ENCODE peak calls at places on chromosomes 7 and 10, in five cellular contexts. P is ovary, F is thoracic aorta, I is sigmoid colon, Z is neural progenitor cell. U is an unnamed sample.

GRCh38 chr10:69464801-69465401 is 13.6 kb downstream of the TSPAN15 start:
- DNase-seq in I (peak; percentile 79), Z (no peak), F (no peak), P (no peak), U (no peak)

GRCh38 chr10:34872820-34873219 is 57.7 kb upstream of the PARD3 start:
- DNase-seq in Z (no peak), F (no peak), P (no peak), I (no peak), U (no peak)

GRCh38 chr7:127717502-127718125 is 65.6 kb downstream of the SND1 start:
- DNase-seq in Z (no peak), P (no peak), F (no peak), I (no peak), U (no peak)

GRCh38 chr10:53843691-53844362 is 957.2 kb downstream of the PCDH15 start:
- DNase-seq in F (no peak), P (no peak), I (no peak), Z (no peak), U (no peak)

GRCh38 chr7:50953303-50953702 is 170.6 kb upstream of the GRB10 start:
- DNase-seq in Z (no peak), I (no peak), F (no peak), P (no peak), U (no peak)

GRCh38 chr7:102321351-102322201 is 34.7 kb downstream of the SPDYE6 start:
- DNase-seq in I (no peak), P (no peak), F (no peak), Z (peak; percentile 83), U (no peak)

GRCh38 chr10:46282460-46283216 is 4.2 kb upstream of the ANTXRL start:
- DNase-seq in Z (peak; percentile 70), P (peak; percentile 68), I (peak; percentile 91), F (peak; percentile 36), U (no peak)

GRCh38 chr7:36526720-36527548 is 137.3 kb downstream of the ANLN start:
- DNase-seq in I (no peak), Z (no peak), F (no peak), P (no peak), U (no peak)

GRCh38 chr10:74244097-74244685 is 93.2 kb downstream of the ADK start:
- DNase-seq in Z (peak; percentile 46), F (no peak), P (peak; percentile 23), I (no peak), U (peak; percentile 63)

GRCh38 chr10:16988900-16989299 is 140.7 kb downstream of the CUBN start:
- DNase-seq in I (no peak), Z (no peak), P (no peak), F (no peak), U (no peak)

GRCh38 chr10:22801759-22802158 is 87.4 kb upstream of the PIP4K2A start:
- DNase-seq in F (no peak), P (no peak), I (no peak), Z (no peak), U (no peak)

GRCh38 chr7:32336726-32337125 is 153.5 kb downstream of the LSM5 start:
- DNase-seq in Z (no peak), I (no peak), P (no peak), F (no peak), U (no peak)

GRCh38 chr7:69373171-69374035 is 224.9 kb upstream of the AUTS2 start:
- DNase-seq in I (no peak), F (no peak), Z (no peak), P (no peak), U (peak; percentile 60)

GRCh38 chr10:3886191-3886590 is 101.2 kb upstream of the KLF6 start:
- DNase-seq in I (peak; percentile 87), P (peak; percentile 58), F (no peak), Z (peak; percentile 70), U (no peak)

GRCh38 chr10:86644412-86645110 is 9.8 kb upstream of the OPN4 start:
- DNase-seq in I (no peak), F (no peak), P (no peak), Z (no peak), U (peak; percentile 14)

GRCh38 chr7:95772771-95773581 is 622 bp downstream of the DYNC1I1 start:
- DNase-seq in I (peak; percentile 91), P (peak; percentile 51), Z (peak; percentile 33), F (peak; percentile 20), U (no peak)

GRCh38 chr10:94027197-94027596 is 33.5 kb downstream of the PLCE1 start:
- DNase-seq in I (no peak), Z (no peak), P (no peak), F (no peak), U (no peak)

GRCh38 chr7:20320322-20320721 is 10.4 kb upstream of the ITGB8 start:
- DNase-seq in F (no peak), Z (no peak), P (no peak), I (no peak), U (no peak)

GRCh38 chr10:117594722-117595121 is 52.2 kb downstream of the EMX2 start:
- DNase-seq in F (no peak), P (no peak), I (no peak), Z (no peak), U (no peak)

GRCh38 chr7:22430457-22430856 is 69.5 kb downstream of the STEAP1B start:
- DNase-seq in F (no peak), Z (no peak), I (no peak), P (no peak), U (no peak)

GRCh38 chr10:31926765-31927596 is 1.6 kb downstream of the ARHGAP12 start:
- DNase-seq in Z (peak; percentile 10), F (no peak), I (no peak), P (no peak), U (no peak)

GRCh38 chr7:151769189-151769821 is 107.6 kb downstream of the PRKAG2 start:
- DNase-seq in Z (no peak), P (no peak), I (peak; percentile 60), F (no peak), U (peak; percentile 2)

GRCh38 chr7:73977626-73978618 is 50.1 kb upstream of the ELN start:
- DNase-seq in F (no peak), I (peak; percentile 73), P (no peak), Z (no peak), U (no peak)

GRCh38 chr10:95394161-95394880 is 103.5 kb upstream of the PDLIM1 start:
- DNase-seq in F (no peak), P (no peak), Z (no peak), I (no peak), U (no peak)

GRCh38 chr7:41834805-41835694 is 132.2 kb upstream of the INHBA start:
- DNase-seq in P (peak; percentile 21), Z (no peak), F (no peak), I (no peak), U (no peak)

GRCh38 chr7:67621704-67622103 is 625.1 kb downstream of the TYW1 start:
- DNase-seq in I (no peak), F (no peak), P (no peak), Z (no peak), U (no peak)

GRCh38 chr7:123637878-123638277 is 17.8 kb upstream of the LMOD2 start:
- DNase-seq in P (no peak), Z (no peak), F (no peak), I (no peak), U (no peak)

GRCh38 chr7:105206985-105207384 is 181.7 kb downstream of the SRPK2 start:
- DNase-seq in I (no peak), F (no peak), Z (no peak), P (no peak), U (no peak)

GRCh38 chr7:99340659-99341058 is 15.0 kb downstream of the ARPC1A start:
- DNase-seq in I (no peak), Z (no peak), P (no peak), F (no peak), U (no peak)

GRCh38 chr10:78757542-78757941 is 311.2 kb upstream of the ZMIZ1 start:
- DNase-seq in I (no peak), Z (no peak), P (no peak), F (no peak), U (no peak)

GRCh38 chr10:70477661-70478162 is 855 bp upstream of the PALD1 start:
- DNase-seq in F (no peak), I (no peak), Z (peak; percentile 20), P (peak; percentile 72), U (peak; percentile 85)

GRCh38 chr7:116211006-116211912 is 920 bp downstream of the TES start:
- DNase-seq in F (peak; percentile 59), I (peak; percentile 91), P (peak; percentile 20), Z (peak; percentile 54), U (peak; percentile 35)

GRCh38 chr10:96565774-96566173 is 21.0 kb downstream of the TM9SF3 start:
- DNase-seq in Z (no peak), I (no peak), P (no peak), F (no peak), U (no peak)

GRCh38 chr7:92762853-92763252 is 73.5 kb downstream of the CDK6 start:
- DNase-seq in I (no peak), P (no peak), Z (no peak), F (no peak), U (no peak)
- H3K4me1 ChIP-seq in I (peaks cover 37% of the 10 kb centered on the region), P (no peaks in the 10 kb centered on the region), Z (peaks cover 30% of the 10 kb centered on the region), F (peaks cover 50% of the 10 kb centered on the region), U (peaks cover under 1% of the 10 kb centered on the region)

GRCh38 chr10:110488944-110489343 is 8.8 kb upstream of the DUSP5 start:
- DNase-seq in Z (no peak), P (no peak), F (no peak), I (no peak), U (no peak)

GRCh38 chr10:110486680-110487410 is 10.9 kb upstream of the DUSP5 start:
- DNase-seq in P (no peak), Z (no peak), I (no peak), F (no peak), U (no peak)

GRCh38 chr10:110487411-110488123 is 10.1 kb upstream of the DUSP5 start:
- DNase-seq in I (no peak), Z (no peak), F (no peak), P (no peak), U (no peak)

GRCh38 chr10:110490640-110491039 is 7.1 kb upstream of the DUSP5 start:
- DNase-seq in I (no peak), F (no peak), Z (no peak), P (no peak), U (no peak)

GRCh38 chr10:110488124-110488681 is 9.5 kb upstream of the DUSP5 start:
- DNase-seq in I (no peak), F (no peak), Z (no peak), P (no peak), U (no peak)
- H3K27ac ChIP-seq in I (peak overlapping the region; percentile 39), F (no peak overlapping the region), Z (no peak overlapping the region), P (no peak overlapping the region), U (no peak overlapping the region)

DNA sequence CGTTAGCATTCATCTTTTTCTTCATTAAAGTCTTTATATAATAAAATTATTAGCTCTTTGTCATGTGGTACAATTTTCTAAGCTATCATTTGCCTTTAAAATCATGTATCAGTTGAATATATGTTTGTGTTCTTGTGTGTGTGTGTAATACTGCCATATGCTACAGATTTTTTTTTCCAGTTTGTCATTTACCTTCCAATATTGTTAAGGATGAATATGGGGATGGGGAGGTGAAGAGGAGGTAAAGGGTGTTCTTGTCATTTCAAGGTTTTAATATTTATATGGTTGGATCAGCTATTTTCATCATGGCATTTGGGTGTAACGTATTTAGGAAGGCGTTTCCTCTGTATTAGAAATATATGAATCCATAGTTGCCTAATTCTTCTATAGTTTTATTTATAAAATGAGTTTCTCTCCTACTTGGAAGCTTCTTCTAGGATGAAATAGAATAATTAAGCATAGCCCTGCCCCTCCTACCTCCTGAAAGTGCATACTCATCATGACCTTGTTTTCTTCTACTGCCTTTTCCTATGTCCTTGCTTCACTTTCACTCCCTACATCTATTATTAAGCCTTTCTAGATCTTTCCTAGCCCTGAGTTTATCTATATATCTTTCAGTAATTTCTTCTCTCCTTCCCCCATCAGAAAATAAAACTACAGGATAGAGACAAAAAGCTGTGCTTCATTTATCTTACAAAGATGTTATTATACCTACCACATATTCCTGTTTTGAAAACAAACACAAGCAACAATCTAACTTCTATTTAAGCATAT is 25.1 kb downstream of the RAB18 start:
- DNase-seq in I (no peak), F (no peak), Z (no peak), P (no peak), U (no peak)
- H3K4me1 ChIP-seq in I (peaks cover 86% of the 10 kb centered on the region), F (peaks cover 44% of the 10 kb centered on the region), Z (no peaks in the 10 kb centered on the region), P (peaks cover 2% of the 10 kb centered on the region), U (no peaks in the 10 kb centered on the region)

GRCh38 chr10:784377-784758 is 94.9 kb upstream of the DIP2C start:
- DNase-seq in P (no peak), F (no peak), I (no peak), Z (peak; percentile 62), U (no peak)
- H3K27ac ChIP-seq in P (no peak overlapping the region), F (no peak overlapping the region), I (peak overlapping the region; percentile 23), Z (no peak overlapping the region), U (no peak overlapping the region)